ENCODE peak calls at places on chromosomes 11 and 22, in six cellular contexts. I, H, V, T, K and Q are unnamed samples.

GRCh38 chr22:33380789-33381530 is 322.8 kb upstream of the SYN3 start:
- DNase-seq in H (no peak), I (no peak), V (peak; percentile 44), T (no peak), K (no peak), Q (no peak)

GRCh38 chr11:12272821-12273617 is 104.4 kb upstream of the PARVA start:
- DNase-seq in H (no peak), V (no peak), I (no peak), K (no peak), T (peak; percentile 60), Q (no peak)

GRCh38 chr22:26707581-26707980 is 50.2 kb downstream of the MIAT start:
- DNase-seq in V (no peak), I (no peak), T (no peak), H (no peak), K (no peak), Q (no peak)

GRCh38 chr11:611001-611996 is 4.5 kb downstream of the IRF7 start:
- DNase-seq in T (peak; percentile 62), K (no peak), V (no peak), H (no peak), I (no peak), Q (no peak)

GRCh38 chr22:47143249-47143938 is 380.9 kb downstream of the TBC1D22A start:
- DNase-seq in H (no peak), I (no peak), T (no peak), K (no peak), V (no peak), Q (no peak)

GRCh38 chr11:57798905-57799559 is 37.4 kb downstream of the CTNND1 start:
- DNase-seq in V (no peak), T (no peak), K (no peak), H (peak; percentile 55), I (peak; percentile 8), Q (peak; percentile 36)

GRCh38 chr11:79437274-79437980 is 3.4 kb downstream of the TENM4 start:
- DNase-seq in H (peak; percentile 56), I (peak; percentile 72), T (peak; percentile 88), K (no peak), V (no peak), Q (peak; percentile 55)

GRCh38 chr11:76164081-76164480 is 42.2 kb downstream of the WNT11 start:
- DNase-seq in K (no peak), H (no peak), T (no peak), I (no peak), V (no peak), Q (no peak)

GRCh38 chr11:18393581-18394299 is 623 bp upstream of the LDHA start:
- DNase-seq in I (no peak), T (no peak), K (no peak), V (no peak), H (no peak), Q (no peak)

GRCh38 chr22:49724030-49724892 is 103.4 kb downstream of the BRD1 start:
- DNase-seq in K (peak; percentile 23), I (no peak), H (no peak), T (peak; percentile 49), V (no peak), Q (no peak)

GRCh38 chr22:34330432-34330831 is 410.2 kb upstream of the LARGE1 start:
- DNase-seq in H (no peak), T (no peak), K (no peak), I (no peak), V (no peak), Q (no peak)

GRCh38 chr11:64759131-64759721 is 548 bp downstream of the PYGM start:
- DNase-seq in T (no peak), H (no peak), V (no peak), K (no peak), I (no peak), Q (no peak)

GRCh38 chr11:9858822-9859221 is 194.9 kb downstream of the SWAP70 start:
- DNase-seq in I (no peak), K (no peak), T (no peak), H (no peak), V (no peak), Q (no peak)

GRCh38 chr11:126716456-126717083 is 284.0 kb downstream of the KIRREL3 start:
- DNase-seq in K (no peak), T (no peak), H (peak; percentile 17), I (peak; percentile 68), V (no peak), Q (no peak)

GRCh38 chr11:133844217-133844616 is 1.1 kb downstream of the SPATA19 start:
- DNase-seq in H (no peak), K (no peak), T (no peak), V (no peak), I (no peak), Q (no peak)

GRCh38 chr11:14541180-14541579 is 21.0 kb upstream of the PSMA1 start:
- DNase-seq in K (no peak), V (no peak), H (peak; percentile 61), I (no peak), T (no peak), Q (no peak)

GRCh38 chr11:12008790-12009616 is 577 bp upstream of the DKK3 start:
- DNase-seq in I (peak; percentile 78), K (no peak), T (peak; percentile 74), H (peak; percentile 50), V (no peak), Q (peak; percentile 41)

GRCh38 chr22:19292262-19293230 is 1.0 kb upstream of the CLTCL1 start:
- DNase-seq in H (peak; percentile 10), K (no peak), I (no peak), V (no peak), T (peak; percentile 77), Q (peak; percentile 65)

GRCh38 chr11:64526795-64527194 is 64.2 kb upstream of the SLC22A12 start:
- DNase-seq in H (no peak), T (no peak), I (no peak), K (no peak), V (no peak), Q (no peak)

GRCh38 chr11:5689551-5689983 is at the start of gene TRIM22:
- DNase-seq in K (peak; percentile 29), V (no peak), T (peak; percentile 73), I (no peak), H (peak; percentile 61), Q (peak; percentile 37)

GRCh38 chr11:72778535-72779494 is 15.0 kb downstream of the STARD10 start:
- DNase-seq in K (no peak), H (no peak), V (no peak), T (no peak), I (no peak), Q (no peak)

GRCh38 chr11:469684-470667 is 19.9 kb downstream of the PTDSS2 start:
- DNase-seq in I (no peak), V (peak; percentile 50), T (peak; percentile 90), K (no peak), H (peak; percentile 50), Q (peak; percentile 70)

GRCh38 chr22:19515654-19516377 is 8.4 kb downstream of the CLDN5 start:
- DNase-seq in H (no peak), V (no peak), I (no peak), K (no peak), T (peak; percentile 47), Q (no peak)

DNA sequence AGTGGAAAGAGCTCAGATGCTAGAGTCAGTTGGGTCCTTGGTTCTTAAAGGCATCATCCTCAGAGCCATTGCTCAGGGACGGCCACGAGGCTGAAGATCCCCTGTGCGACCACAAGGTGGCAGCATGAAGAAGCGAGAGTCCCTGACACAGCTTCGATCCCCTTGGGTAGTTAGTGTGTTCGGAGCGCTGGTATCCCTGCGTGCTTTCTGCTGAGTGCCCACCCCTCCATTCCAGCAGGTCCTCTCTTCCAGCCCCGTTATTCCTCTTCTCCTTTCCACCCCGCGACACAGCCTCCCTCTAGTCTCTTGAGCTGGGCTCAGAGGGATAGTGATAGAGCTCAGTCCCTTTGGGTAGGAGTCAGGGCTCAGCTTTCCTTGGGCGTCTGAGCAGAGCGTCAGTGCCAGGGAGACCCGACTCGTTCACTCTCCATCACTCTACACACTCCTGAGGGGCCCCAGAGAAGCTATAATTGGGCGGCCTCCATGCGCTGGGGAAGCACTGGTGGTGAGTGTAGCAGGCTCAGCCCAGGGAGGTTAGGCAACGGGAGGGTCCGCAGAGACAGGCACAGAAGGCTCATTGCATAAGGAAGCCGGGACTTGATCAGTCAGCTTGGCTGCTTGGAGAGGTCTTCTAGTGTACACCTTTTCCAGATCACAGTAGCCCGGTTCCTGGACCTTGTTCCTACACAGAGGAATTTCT is at the start of gene OR51D1:
- DNase-seq in K (peak; percentile 44), I (peak; percentile 48), V (peak; percentile 47), T (peak; percentile 79), H (peak; percentile 77), Q (peak; percentile 53)
- H3K4me3 ChIP-seq in K (peak within 1 kb of the TSS; percentile 33), I (no peak within 1 kb of the TSS), V (peak within 1 kb of the TSS; percentile 54), T (peak within 1 kb of the TSS; percentile 40), H (peak within 1 kb of the TSS; percentile 12), Q (no peak within 1 kb of the TSS)

GRCh38 chr11:1749020-1749758 is 1.2 kb downstream of the IFITM10 start:
- DNase-seq in T (peak; percentile 78), I (no peak), V (no peak), H (no peak), K (no peak), Q (no peak)
- H3K4me3 ChIP-seq in T (peak overlapping the region; percentile 62), I (no peak overlapping the region), V (no peak overlapping the region), H (peak overlapping the region; percentile 27), K (no peak overlapping the region), Q (no peak overlapping the region)

GRCh38 chr11:47768090-47768620 is 1.0 kb upstream of the FNBP4 start:
- DNase-seq in T (peak; percentile 84), I (peak; percentile 40), K (no peak), H (peak; percentile 85), V (no peak), Q (peak; percentile 64)

GRCh38 chr11:47766363-47767227 is 546 bp downstream of the FNBP4 start:
- DNase-seq in I (peak; percentile 12), K (peak; percentile 64), T (peak; percentile 82), H (peak; percentile 69), V (no peak), Q (peak; percentile 65)

DNA sequence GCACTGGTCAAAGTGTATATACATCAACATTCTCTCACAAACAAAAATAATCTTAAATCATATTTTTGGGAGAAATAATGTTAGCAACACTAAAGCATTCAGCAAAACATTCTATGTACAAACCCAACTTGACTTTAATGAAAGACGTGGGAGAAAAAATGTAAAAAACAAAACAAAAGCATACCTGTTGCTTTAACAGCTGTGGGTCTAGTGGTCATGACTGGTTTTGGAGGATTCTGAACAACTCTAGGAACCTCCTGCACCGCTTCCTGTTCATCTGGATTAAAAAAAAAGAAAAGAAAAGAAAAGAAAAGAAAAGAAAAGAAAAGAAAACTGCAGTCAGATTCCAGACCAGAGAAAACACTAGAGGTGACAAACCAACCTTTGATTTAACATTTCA is 2.1 kb downstream of the FNBP4 start:
- DNase-seq in I (no peak), K (no peak), V (no peak), T (no peak), H (no peak), Q (no peak)
- H3K4me3 ChIP-seq in I (peak overlapping the region; percentile 11), K (peak overlapping the region; percentile 72), V (peak overlapping the region; percentile 86), T (no peak overlapping the region), H (no peak overlapping the region), Q (no peak overlapping the region)

DNA sequence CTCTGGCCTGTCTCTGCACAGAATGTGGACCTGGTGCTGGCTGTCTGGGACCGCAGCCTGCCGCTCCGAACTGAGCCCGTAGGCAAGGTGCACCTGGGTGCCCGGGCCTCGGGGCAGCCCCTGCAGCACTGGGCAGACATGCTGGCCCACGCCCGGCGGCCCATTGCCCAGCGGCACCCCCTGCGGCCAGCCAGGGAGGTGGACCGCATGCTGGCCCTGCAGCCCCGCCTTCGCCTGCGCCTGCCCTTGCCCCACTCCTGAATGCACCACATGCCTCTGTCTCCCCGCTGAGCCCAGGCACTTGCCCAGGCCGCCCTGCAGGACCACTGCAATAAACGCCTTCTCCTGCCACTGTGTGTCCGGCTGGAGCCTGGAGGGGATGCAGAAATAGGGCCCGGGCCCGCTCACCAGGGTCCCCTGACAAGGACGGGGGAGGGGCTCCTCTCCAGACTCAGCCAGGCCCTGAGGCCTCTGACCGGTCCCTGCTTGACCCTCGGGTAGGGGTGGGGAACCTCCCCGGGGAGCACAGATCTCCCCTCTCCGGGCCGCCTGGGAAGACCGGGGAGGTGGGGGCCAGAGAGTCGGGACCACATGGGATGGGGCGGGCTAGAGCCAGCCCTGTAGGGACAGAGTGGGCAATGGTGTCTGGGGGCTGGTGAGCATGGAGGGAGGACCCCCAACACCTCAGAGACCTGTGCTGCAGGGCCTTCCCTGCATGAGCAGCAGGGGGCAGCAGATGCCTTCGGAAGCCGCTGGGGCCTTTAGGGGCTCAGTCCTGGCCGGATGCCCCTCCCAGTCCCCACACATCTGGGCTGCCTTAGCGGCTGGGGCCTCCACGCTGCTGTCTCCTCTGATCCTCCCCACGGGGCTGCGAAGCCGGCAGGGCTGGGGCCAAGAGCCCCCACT is 1.4 kb upstream of the TNNI2 start:
- DNase-seq in I (peak; percentile 78), H (peak; percentile 71), T (no peak), K (peak; percentile 70), V (no peak), Q (peak; percentile 66)
- H3K4me3 ChIP-seq in I (no peak overlapping the region), H (no peak overlapping the region), T (no peak overlapping the region), K (no peak overlapping the region), V (no peak overlapping the region), Q (no peak overlapping the region)